ENCODE peak calls at places on chromosomes 11 and 22, in eight cellular contexts. One of them, this sample, is unnamed.

GRCh38 chr11:110907629-110908028 is 195.4 kb upstream of the ARHGAP20 start:
- DNase-seq in transverse colon: peak
- DNase-seq in keratinocyte: peak
- DNase-seq in adrenal gland: peak
- DNase-seq in body of pancreas: no peak
- DNase-seq in SJSA1: no peak
- DNase-seq in foreskin keratinocyte: peak
- DNase-seq in mesendoderm: no peak
- DNase-seq in this sample: no peak

GRCh38 chr11:119423459-119424254 is 685 bp upstream of the THY1 start:
- DNase-seq in SJSA1: no peak
- DNase-seq in body of pancreas: no peak
- DNase-seq in transverse colon: no peak
- DNase-seq in mesendoderm: peak
- DNase-seq in foreskin keratinocyte: no peak
- DNase-seq in keratinocyte: no peak
- DNase-seq in adrenal gland: no peak
- DNase-seq in this sample: no peak

GRCh38 chr11:102237096-102237735 is 80.1 kb upstream of the BIRC3 start:
- DNase-seq in mesendoderm: peak
- DNase-seq in keratinocyte: no peak
- DNase-seq in adrenal gland: no peak
- DNase-seq in SJSA1: no peak
- DNase-seq in body of pancreas: no peak
- DNase-seq in foreskin keratinocyte: no peak
- DNase-seq in transverse colon: no peak
- DNase-seq in this sample: peak

GRCh38 chr11:111428113-111428876 is 49.2 kb upstream of the POU2AF1 start:
- DNase-seq in keratinocyte: no peak
- DNase-seq in body of pancreas: no peak
- DNase-seq in transverse colon: no peak
- DNase-seq in mesendoderm: no peak
- DNase-seq in foreskin keratinocyte: no peak
- DNase-seq in adrenal gland: no peak
- DNase-seq in SJSA1: no peak
- DNase-seq in this sample: no peak

GRCh38 chr11:82864268-82864667 is 36.0 kb downstream of the PRCP start:
- DNase-seq in adrenal gland: peak
- DNase-seq in SJSA1: peak
- DNase-seq in keratinocyte: no peak
- DNase-seq in mesendoderm: peak
- DNase-seq in foreskin keratinocyte: peak
- DNase-seq in transverse colon: peak
- DNase-seq in body of pancreas: peak
- DNase-seq in this sample: peak

GRCh38 chr11:114259551-114259983 is 36.6 kb upstream of the NNMT start:
- DNase-seq in adrenal gland: no peak
- DNase-seq in SJSA1: no peak
- DNase-seq in keratinocyte: no peak
- DNase-seq in mesendoderm: no peak
- DNase-seq in body of pancreas: no peak
- DNase-seq in transverse colon: no peak
- DNase-seq in foreskin keratinocyte: no peak
- DNase-seq in this sample: no peak

GRCh38 chr11:26621147-26621546 is 49.1 kb upstream of the MUC15 start:
- DNase-seq in keratinocyte: peak
- DNase-seq in mesendoderm: peak
- DNase-seq in SJSA1: no peak
- DNase-seq in foreskin keratinocyte: peak
- DNase-seq in transverse colon: no peak
- DNase-seq in body of pancreas: no peak
- DNase-seq in adrenal gland: no peak
- DNase-seq in this sample: no peak

GRCh38 chr11:57761301-57762234 is at the start of gene CTNND1:
- DNase-seq in SJSA1: peak
- DNase-seq in transverse colon: peak
- DNase-seq in keratinocyte: peak
- DNase-seq in mesendoderm: peak
- DNase-seq in adrenal gland: peak
- DNase-seq in body of pancreas: peak
- DNase-seq in foreskin keratinocyte: peak
- DNase-seq in this sample: peak

GRCh38 chr11:122155001-122155400 is 39.0 kb upstream of the BLID start:
- DNase-seq in body of pancreas: no peak
- DNase-seq in transverse colon: no peak
- DNase-seq in foreskin keratinocyte: no peak
- DNase-seq in keratinocyte: no peak
- DNase-seq in SJSA1: no peak
- DNase-seq in mesendoderm: no peak
- DNase-seq in adrenal gland: no peak
- DNase-seq in this sample: no peak
- H3K27ac ChIP-seq in body of pancreas: no peak
- H3K27ac ChIP-seq in transverse colon: no peak
- H3K27ac ChIP-seq in foreskin keratinocyte: no peak
- H3K27ac ChIP-seq in keratinocyte: no peak
- H3K27ac ChIP-seq in SJSA1: no peak
- H3K27ac ChIP-seq in mesendoderm: no peak
- H3K27ac ChIP-seq in adrenal gland: no peak
- H3K27ac ChIP-seq in this sample: no peak

DNA sequence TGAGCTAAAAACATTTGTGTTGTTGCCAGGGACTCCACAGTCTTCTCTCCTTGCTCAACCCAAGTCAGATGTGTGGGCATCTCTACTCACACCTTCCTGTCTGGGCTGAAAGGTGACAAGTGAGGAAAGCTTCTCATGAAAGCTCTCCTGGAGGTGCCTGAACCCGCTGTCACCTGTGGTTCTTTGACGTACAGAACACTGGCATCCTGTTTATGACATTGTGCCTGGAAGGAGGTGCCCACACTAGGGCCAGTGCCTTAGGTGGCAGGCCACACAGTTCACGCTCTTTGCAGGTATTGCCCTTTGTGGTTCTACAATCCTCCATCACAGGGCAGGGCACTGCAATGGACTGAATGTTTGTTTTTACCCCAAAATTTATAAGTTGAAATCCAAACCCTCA is 108.5 kb downstream of the CD44 start:
- DNase-seq in mesendoderm: no peak
- DNase-seq in adrenal gland: no peak
- DNase-seq in transverse colon: peak
- DNase-seq in body of pancreas: no peak
- DNase-seq in keratinocyte: no peak
- DNase-seq in foreskin keratinocyte: no peak
- DNase-seq in SJSA1: no peak
- DNase-seq in this sample: no peak
- H3K27ac ChIP-seq in mesendoderm: no peak
- H3K27ac ChIP-seq in adrenal gland: no peak
- H3K27ac ChIP-seq in transverse colon: peak
- H3K27ac ChIP-seq in body of pancreas: no peak
- H3K27ac ChIP-seq in keratinocyte: no peak
- H3K27ac ChIP-seq in foreskin keratinocyte: no peak
- H3K27ac ChIP-seq in SJSA1: no peak
- H3K27ac ChIP-seq in this sample: no peak

DNA sequence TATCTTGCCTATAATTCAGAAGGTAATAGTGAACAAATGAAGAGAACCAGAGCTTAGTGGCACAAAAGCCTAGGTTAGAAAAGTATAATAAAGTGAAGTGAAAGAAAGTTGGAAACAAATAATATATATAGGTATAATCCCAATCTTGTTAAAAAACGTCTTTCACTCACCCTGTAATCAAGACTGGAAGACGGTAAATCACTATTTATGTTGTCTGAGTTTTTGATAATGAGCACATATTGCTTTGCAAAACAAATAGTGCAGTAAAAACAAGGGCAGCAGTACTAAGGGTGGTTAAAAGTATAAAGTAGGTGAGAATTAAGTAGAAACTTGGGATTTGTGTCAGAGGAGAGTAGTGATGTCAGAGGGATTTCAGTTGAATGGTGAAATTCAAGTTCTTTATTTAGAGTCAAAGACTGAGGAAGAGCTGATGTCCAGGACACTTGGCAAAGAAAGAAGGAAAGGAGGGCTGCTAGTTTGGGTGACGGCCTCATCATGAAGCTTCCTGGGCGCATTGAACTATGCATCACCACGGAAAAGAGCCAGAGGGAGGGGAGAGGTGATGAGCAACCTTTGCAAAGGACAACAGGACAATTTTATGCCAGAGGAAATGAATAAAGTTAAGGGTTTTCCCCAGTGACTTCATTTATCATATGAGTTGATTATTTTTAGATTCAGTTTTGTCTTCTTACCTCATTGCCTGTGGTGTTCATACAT is 11.3 kb downstream of the NCAM1 start:
- DNase-seq in adrenal gland: no peak
- DNase-seq in foreskin keratinocyte: peak
- DNase-seq in SJSA1: no peak
- DNase-seq in keratinocyte: no peak
- DNase-seq in mesendoderm: no peak
- DNase-seq in body of pancreas: no peak
- DNase-seq in transverse colon: no peak
- DNase-seq in this sample: no peak
- H3K27ac ChIP-seq in adrenal gland: peak
- H3K27ac ChIP-seq in foreskin keratinocyte: no peak
- H3K27ac ChIP-seq in SJSA1: no peak
- H3K27ac ChIP-seq in keratinocyte: no peak
- H3K27ac ChIP-seq in mesendoderm: no peak
- H3K27ac ChIP-seq in body of pancreas: no peak
- H3K27ac ChIP-seq in transverse colon: no peak
- H3K27ac ChIP-seq in this sample: no peak

GRCh38 chr11:122817121-122817520 is 21.2 kb upstream of the CRTAM start:
- DNase-seq in mesendoderm: no peak
- DNase-seq in body of pancreas: peak
- DNase-seq in transverse colon: peak
- DNase-seq in adrenal gland: no peak
- DNase-seq in SJSA1: no peak
- DNase-seq in keratinocyte: no peak
- DNase-seq in foreskin keratinocyte: peak
- DNase-seq in this sample: no peak

GRCh38 chr11:122814401-122814800 is 23.9 kb upstream of the CRTAM start:
- DNase-seq in adrenal gland: no peak
- DNase-seq in mesendoderm: no peak
- DNase-seq in keratinocyte: no peak
- DNase-seq in body of pancreas: no peak
- DNase-seq in foreskin keratinocyte: no peak
- DNase-seq in SJSA1: no peak
- DNase-seq in transverse colon: peak
- DNase-seq in this sample: no peak

GRCh38 chr11:122813176-122813917 is 25.0 kb upstream of the CRTAM start:
- DNase-seq in transverse colon: no peak
- DNase-seq in foreskin keratinocyte: no peak
- DNase-seq in keratinocyte: no peak
- DNase-seq in mesendoderm: peak
- DNase-seq in adrenal gland: no peak
- DNase-seq in SJSA1: no peak
- DNase-seq in body of pancreas: no peak
- DNase-seq in this sample: peak

GRCh38 chr11:122815900-122816299 is 22.4 kb upstream of the CRTAM start:
- DNase-seq in keratinocyte: no peak
- DNase-seq in foreskin keratinocyte: no peak
- DNase-seq in mesendoderm: no peak
- DNase-seq in adrenal gland: no peak
- DNase-seq in body of pancreas: no peak
- DNase-seq in SJSA1: no peak
- DNase-seq in transverse colon: peak
- DNase-seq in this sample: no peak

GRCh38 chr11:122816701-122817100 is 21.6 kb upstream of the CRTAM start:
- DNase-seq in foreskin keratinocyte: no peak
- DNase-seq in transverse colon: no peak
- DNase-seq in SJSA1: no peak
- DNase-seq in keratinocyte: no peak
- DNase-seq in body of pancreas: no peak
- DNase-seq in mesendoderm: no peak
- DNase-seq in adrenal gland: no peak
- DNase-seq in this sample: no peak
- H3K27ac ChIP-seq in foreskin keratinocyte: peak
- H3K27ac ChIP-seq in transverse colon: peak
- H3K27ac ChIP-seq in SJSA1: no peak
- H3K27ac ChIP-seq in keratinocyte: peak
- H3K27ac ChIP-seq in body of pancreas: no peak
- H3K27ac ChIP-seq in mesendoderm: no peak
- H3K27ac ChIP-seq in adrenal gland: peak
- H3K27ac ChIP-seq in this sample: no peak

DNA sequence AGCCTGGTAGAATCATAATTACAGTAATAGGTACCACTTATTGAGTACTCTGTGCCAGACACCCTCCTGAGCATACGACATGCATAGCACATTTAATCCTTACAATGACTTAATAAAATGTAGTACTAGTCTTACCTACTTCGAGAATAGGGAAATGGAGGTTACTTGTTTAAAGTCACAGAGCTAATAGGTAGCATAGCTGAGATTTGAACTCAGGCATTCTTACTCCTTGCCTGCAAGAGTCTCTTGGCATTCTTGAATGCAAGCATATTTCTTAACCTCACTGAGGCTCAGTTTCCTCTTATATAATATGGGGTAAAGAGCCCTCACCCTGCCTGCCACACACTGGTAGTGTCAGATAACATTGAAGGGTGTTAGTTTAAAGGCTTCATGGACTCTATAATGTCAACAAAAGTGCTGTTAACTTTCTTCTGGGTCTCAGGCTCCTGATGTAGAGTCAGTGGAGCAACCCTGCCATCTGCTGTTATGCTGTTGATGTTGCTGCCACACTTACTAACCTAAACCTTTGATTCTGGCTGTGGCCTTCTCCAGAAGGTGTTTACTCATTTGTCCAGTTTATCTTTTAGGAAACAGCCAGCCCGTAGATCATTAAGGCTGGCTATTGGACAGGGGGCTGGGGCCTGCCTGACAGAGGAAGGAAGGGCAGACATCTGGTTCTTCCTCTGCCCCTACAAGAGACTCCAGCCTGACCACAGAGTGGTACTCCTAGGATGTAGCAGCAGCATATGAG is 18.9 kb downstream of the LIMK2 start:
- DNase-seq in mesendoderm: peak
- DNase-seq in foreskin keratinocyte: peak
- DNase-seq in adrenal gland: peak
- DNase-seq in body of pancreas: peak
- DNase-seq in keratinocyte: no peak
- DNase-seq in SJSA1: no peak
- DNase-seq in transverse colon: peak
- DNase-seq in this sample: peak
- H3K27ac ChIP-seq in mesendoderm: no peak
- H3K27ac ChIP-seq in foreskin keratinocyte: no peak
- H3K27ac ChIP-seq in adrenal gland: peak
- H3K27ac ChIP-seq in body of pancreas: peak
- H3K27ac ChIP-seq in keratinocyte: no peak
- H3K27ac ChIP-seq in SJSA1: no peak
- H3K27ac ChIP-seq in transverse colon: peak
- H3K27ac ChIP-seq in this sample: no peak

GRCh38 chr11:72760543-72761400 is 8.6 kb upstream of the ARAP1 start:
- DNase-seq in mesendoderm: peak
- DNase-seq in adrenal gland: no peak
- DNase-seq in keratinocyte: no peak
- DNase-seq in foreskin keratinocyte: no peak
- DNase-seq in body of pancreas: no peak
- DNase-seq in SJSA1: no peak
- DNase-seq in transverse colon: no peak
- DNase-seq in this sample: no peak
- H3K27ac ChIP-seq in mesendoderm: no peak
- H3K27ac ChIP-seq in adrenal gland: peak
- H3K27ac ChIP-seq in keratinocyte: no peak
- H3K27ac ChIP-seq in foreskin keratinocyte: no peak
- H3K27ac ChIP-seq in body of pancreas: no peak
- H3K27ac ChIP-seq in SJSA1: no peak
- H3K27ac ChIP-seq in transverse colon: no peak
- H3K27ac ChIP-seq in this sample: no peak